ENCODE peak calls at places on chromosomes 12 and 14, in eight cellular contexts. One of them, this sample, is unnamed.

GRCh38 chr14:101127239-101127638 is 223.7 kb upstream of the RTL1 start:
- DNase-seq in T-helper 9 cell: no peak
- DNase-seq in fibroblast of pulmonary artery: no peak
- DNase-seq in CD8-positive, alpha-beta T cell: peak
- DNase-seq in cardiac muscle cell: no peak
- DNase-seq in fibroblast of the aortic adventitia: no peak
- DNase-seq in NCI-H1694 treated with DMSO at 0.1 percent for 48 hours: no peak
- DNase-seq in A172: no peak
- DNase-seq in this sample: no peak

GRCh38 chr14:35741345-35742031 is 67.6 kb downstream of the RALGAPA1 start:
- DNase-seq in CD8-positive, alpha-beta T cell: no peak
- DNase-seq in fibroblast of the aortic adventitia: no peak
- DNase-seq in A172: no peak
- DNase-seq in cardiac muscle cell: no peak
- DNase-seq in T-helper 9 cell: no peak
- DNase-seq in NCI-H1694 treated with DMSO at 0.1 percent for 48 hours: no peak
- DNase-seq in fibroblast of pulmonary artery: no peak
- DNase-seq in this sample: no peak

GRCh38 chr12:109695961-109696461 is 17.6 kb upstream of the FAM222A start:
- DNase-seq in fibroblast of the aortic adventitia: no peak
- DNase-seq in cardiac muscle cell: no peak
- DNase-seq in A172: peak
- DNase-seq in fibroblast of pulmonary artery: no peak
- DNase-seq in CD8-positive, alpha-beta T cell: no peak
- DNase-seq in T-helper 9 cell: no peak
- DNase-seq in NCI-H1694 treated with DMSO at 0.1 percent for 48 hours: no peak
- DNase-seq in this sample: no peak

GRCh38 chr12:1930816-1931597 is 12.6 kb upstream of the CACNA2D4 start:
- DNase-seq in NCI-H1694 treated with DMSO at 0.1 percent for 48 hours: no peak
- DNase-seq in CD8-positive, alpha-beta T cell: no peak
- DNase-seq in fibroblast of pulmonary artery: no peak
- DNase-seq in fibroblast of the aortic adventitia: no peak
- DNase-seq in T-helper 9 cell: no peak
- DNase-seq in A172: no peak
- DNase-seq in cardiac muscle cell: no peak
- DNase-seq in this sample: no peak

GRCh38 chr12:3335078-3335487 is 155.9 kb upstream of the PRMT8 start:
- DNase-seq in cardiac muscle cell: no peak
- DNase-seq in fibroblast of pulmonary artery: no peak
- DNase-seq in T-helper 9 cell: no peak
- DNase-seq in NCI-H1694 treated with DMSO at 0.1 percent for 48 hours: no peak
- DNase-seq in A172: no peak
- DNase-seq in CD8-positive, alpha-beta T cell: no peak
- DNase-seq in fibroblast of the aortic adventitia: no peak
- DNase-seq in this sample: no peak

GRCh38 chr14:100547633-100548294 is 39.5 kb downstream of the BEGAIN start:
- DNase-seq in NCI-H1694 treated with DMSO at 0.1 percent for 48 hours: peak
- DNase-seq in CD8-positive, alpha-beta T cell: peak
- DNase-seq in cardiac muscle cell: peak
- DNase-seq in A172: peak
- DNase-seq in T-helper 9 cell: peak
- DNase-seq in fibroblast of the aortic adventitia: no peak
- DNase-seq in fibroblast of pulmonary artery: peak
- DNase-seq in this sample: no peak

GRCh38 chr12:68222336-68222735 is 3.3 kb downstream of the IL26 start:
- DNase-seq in NCI-H1694 treated with DMSO at 0.1 percent for 48 hours: peak
- DNase-seq in CD8-positive, alpha-beta T cell: no peak
- DNase-seq in fibroblast of pulmonary artery: peak
- DNase-seq in A172: no peak
- DNase-seq in T-helper 9 cell: no peak
- DNase-seq in cardiac muscle cell: peak
- DNase-seq in fibroblast of the aortic adventitia: peak
- DNase-seq in this sample: no peak

GRCh38 chr14:95467232-95467631 is 49.2 kb downstream of the SYNE3 start:
- DNase-seq in CD8-positive, alpha-beta T cell: no peak
- DNase-seq in cardiac muscle cell: no peak
- DNase-seq in fibroblast of the aortic adventitia: no peak
- DNase-seq in fibroblast of pulmonary artery: no peak
- DNase-seq in A172: no peak
- DNase-seq in T-helper 9 cell: no peak
- DNase-seq in NCI-H1694 treated with DMSO at 0.1 percent for 48 hours: no peak
- DNase-seq in this sample: no peak

GRCh38 chr12:27534765-27535161 is 10.8 kb downstream of the PPFIBP1 start:
- DNase-seq in T-helper 9 cell: no peak
- DNase-seq in CD8-positive, alpha-beta T cell: no peak
- DNase-seq in cardiac muscle cell: no peak
- DNase-seq in A172: no peak
- DNase-seq in fibroblast of pulmonary artery: no peak
- DNase-seq in fibroblast of the aortic adventitia: no peak
- DNase-seq in NCI-H1694 treated with DMSO at 0.1 percent for 48 hours: no peak
- DNase-seq in this sample: no peak

GRCh38 chr12:4281173-4281654 is 7.7 kb downstream of the CCND2 start:
- DNase-seq in fibroblast of the aortic adventitia: no peak
- DNase-seq in NCI-H1694 treated with DMSO at 0.1 percent for 48 hours: no peak
- DNase-seq in cardiac muscle cell: peak
- DNase-seq in A172: no peak
- DNase-seq in fibroblast of pulmonary artery: no peak
- DNase-seq in CD8-positive, alpha-beta T cell: no peak
- DNase-seq in T-helper 9 cell: no peak
- DNase-seq in this sample: no peak

GRCh38 chr12:56723889-56724659 is 1.0 kb downstream of the NACA start:
- DNase-seq in T-helper 9 cell: no peak
- DNase-seq in fibroblast of the aortic adventitia: peak
- DNase-seq in NCI-H1694 treated with DMSO at 0.1 percent for 48 hours: peak
- DNase-seq in fibroblast of pulmonary artery: peak
- DNase-seq in cardiac muscle cell: peak
- DNase-seq in CD8-positive, alpha-beta T cell: peak
- DNase-seq in A172: peak
- DNase-seq in this sample: no peak

GRCh38 chr14:102545461-102546265 is 36.1 kb upstream of the ANKRD9 start:
- DNase-seq in CD8-positive, alpha-beta T cell: no peak
- DNase-seq in fibroblast of pulmonary artery: peak
- DNase-seq in fibroblast of the aortic adventitia: no peak
- DNase-seq in T-helper 9 cell: no peak
- DNase-seq in A172: no peak
- DNase-seq in NCI-H1694 treated with DMSO at 0.1 percent for 48 hours: peak
- DNase-seq in cardiac muscle cell: peak
- DNase-seq in this sample: no peak

GRCh38 chr12:8014836-8015235 is 17.7 kb upstream of the FOXJ2 start:
- DNase-seq in NCI-H1694 treated with DMSO at 0.1 percent for 48 hours: no peak
- DNase-seq in cardiac muscle cell: no peak
- DNase-seq in A172: no peak
- DNase-seq in fibroblast of the aortic adventitia: no peak
- DNase-seq in fibroblast of pulmonary artery: no peak
- DNase-seq in T-helper 9 cell: no peak
- DNase-seq in CD8-positive, alpha-beta T cell: no peak
- DNase-seq in this sample: no peak

GRCh38 chr12:47145188-47145587 is 65.4 kb upstream of the AMIGO2 start:
- DNase-seq in fibroblast of the aortic adventitia: no peak
- DNase-seq in NCI-H1694 treated with DMSO at 0.1 percent for 48 hours: no peak
- DNase-seq in CD8-positive, alpha-beta T cell: no peak
- DNase-seq in T-helper 9 cell: no peak
- DNase-seq in fibroblast of pulmonary artery: no peak
- DNase-seq in A172: no peak
- DNase-seq in cardiac muscle cell: no peak
- DNase-seq in this sample: no peak

GRCh38 chr14:104399432-104400155 is 180.0 kb upstream of the C14orf180 start:
- DNase-seq in cardiac muscle cell: no peak
- DNase-seq in A172: peak
- DNase-seq in fibroblast of pulmonary artery: no peak
- DNase-seq in T-helper 9 cell: no peak
- DNase-seq in fibroblast of the aortic adventitia: no peak
- DNase-seq in CD8-positive, alpha-beta T cell: no peak
- DNase-seq in NCI-H1694 treated with DMSO at 0.1 percent for 48 hours: no peak
- DNase-seq in this sample: no peak

GRCh38 chr12:47789141-47789540 is 16.1 kb downstream of the SLC48A1 start:
- DNase-seq in A172: no peak
- DNase-seq in T-helper 9 cell: no peak
- DNase-seq in NCI-H1694 treated with DMSO at 0.1 percent for 48 hours: no peak
- DNase-seq in fibroblast of pulmonary artery: no peak
- DNase-seq in fibroblast of the aortic adventitia: no peak
- DNase-seq in cardiac muscle cell: no peak
- DNase-seq in CD8-positive, alpha-beta T cell: no peak
- DNase-seq in this sample: no peak

GRCh38 chr12:1606021-1606622 is 11.7 kb upstream of the FBXL14 start:
- DNase-seq in fibroblast of pulmonary artery: peak
- DNase-seq in T-helper 9 cell: peak
- DNase-seq in NCI-H1694 treated with DMSO at 0.1 percent for 48 hours: no peak
- DNase-seq in CD8-positive, alpha-beta T cell: peak
- DNase-seq in fibroblast of the aortic adventitia: peak
- DNase-seq in cardiac muscle cell: peak
- DNase-seq in A172: peak
- DNase-seq in this sample: peak

GRCh38 chr14:74804219-74804825 is 41.2 kb downstream of the YLPM1 start:
- DNase-seq in A172: peak
- DNase-seq in T-helper 9 cell: no peak
- DNase-seq in fibroblast of the aortic adventitia: peak
- DNase-seq in CD8-positive, alpha-beta T cell: no peak
- DNase-seq in fibroblast of pulmonary artery: peak
- DNase-seq in cardiac muscle cell: peak
- DNase-seq in NCI-H1694 treated with DMSO at 0.1 percent for 48 hours: peak
- DNase-seq in this sample: peak

GRCh38 chr12:25929096-25929637 is 29.3 kb upstream of the RASSF8 start:
- DNase-seq in fibroblast of the aortic adventitia: peak
- DNase-seq in T-helper 9 cell: no peak
- DNase-seq in A172: no peak
- DNase-seq in cardiac muscle cell: peak
- DNase-seq in fibroblast of pulmonary artery: peak
- DNase-seq in NCI-H1694 treated with DMSO at 0.1 percent for 48 hours: no peak
- DNase-seq in CD8-positive, alpha-beta T cell: no peak
- DNase-seq in this sample: no peak

GRCh38 chr14:72454388-72454787 is 439.5 kb downstream of the DPF3 start:
- DNase-seq in fibroblast of the aortic adventitia: no peak
- DNase-seq in CD8-positive, alpha-beta T cell: no peak
- DNase-seq in NCI-H1694 treated with DMSO at 0.1 percent for 48 hours: no peak
- DNase-seq in A172: no peak
- DNase-seq in T-helper 9 cell: no peak
- DNase-seq in cardiac muscle cell: no peak
- DNase-seq in fibroblast of pulmonary artery: no peak
- DNase-seq in this sample: no peak

GRCh38 chr14:95144849-95145248 is 12.5 kb downstream of the DICER1 start:
- DNase-seq in T-helper 9 cell: no peak
- DNase-seq in A172: no peak
- DNase-seq in fibroblast of the aortic adventitia: no peak
- DNase-seq in CD8-positive, alpha-beta T cell: no peak
- DNase-seq in fibroblast of pulmonary artery: no peak
- DNase-seq in NCI-H1694 treated with DMSO at 0.1 percent for 48 hours: no peak
- DNase-seq in cardiac muscle cell: no peak
- DNase-seq in this sample: no peak

GRCh38 chr14:95331708-95332408 is 12.2 kb upstream of the CLMN start:
- DNase-seq in fibroblast of pulmonary artery: no peak
- DNase-seq in cardiac muscle cell: no peak
- DNase-seq in CD8-positive, alpha-beta T cell: no peak
- DNase-seq in T-helper 9 cell: no peak
- DNase-seq in NCI-H1694 treated with DMSO at 0.1 percent for 48 hours: no peak
- DNase-seq in A172: no peak
- DNase-seq in fibroblast of the aortic adventitia: no peak
- DNase-seq in this sample: no peak

GRCh38 chr14:35855886-35856481 is 29.8 kb downstream of the BRMS1L start:
- DNase-seq in CD8-positive, alpha-beta T cell: no peak
- DNase-seq in fibroblast of the aortic adventitia: no peak
- DNase-seq in NCI-H1694 treated with DMSO at 0.1 percent for 48 hours: peak
- DNase-seq in fibroblast of pulmonary artery: no peak
- DNase-seq in cardiac muscle cell: no peak
- DNase-seq in T-helper 9 cell: no peak
- DNase-seq in A172: no peak
- DNase-seq in this sample: no peak

GRCh38 chr12:96445743-96446655 is 43.4 kb upstream of the CFAP54 start:
- DNase-seq in CD8-positive, alpha-beta T cell: peak
- DNase-seq in T-helper 9 cell: peak
- DNase-seq in cardiac muscle cell: peak
- DNase-seq in fibroblast of the aortic adventitia: peak
- DNase-seq in A172: peak
- DNase-seq in fibroblast of pulmonary artery: peak
- DNase-seq in NCI-H1694 treated with DMSO at 0.1 percent for 48 hours: no peak
- DNase-seq in this sample: no peak

GRCh38 chr12:112937741-112938719 is at the start of gene OAS3:
- DNase-seq in fibroblast of pulmonary artery: peak
- DNase-seq in A172: peak
- DNase-seq in T-helper 9 cell: peak
- DNase-seq in cardiac muscle cell: peak
- DNase-seq in NCI-H1694 treated with DMSO at 0.1 percent for 48 hours: no peak
- DNase-seq in fibroblast of the aortic adventitia: peak
- DNase-seq in CD8-positive, alpha-beta T cell: peak
- DNase-seq in this sample: no peak

GRCh38 chr12:94718114-94718513 is 67.8 kb upstream of the TMCC3 start:
- DNase-seq in fibroblast of the aortic adventitia: no peak
- DNase-seq in fibroblast of pulmonary artery: peak
- DNase-seq in CD8-positive, alpha-beta T cell: no peak
- DNase-seq in A172: peak
- DNase-seq in cardiac muscle cell: peak
- DNase-seq in T-helper 9 cell: no peak
- DNase-seq in NCI-H1694 treated with DMSO at 0.1 percent for 48 hours: no peak
- DNase-seq in this sample: no peak

GRCh38 chr12:105983622-105984325 is 155.0 kb downstream of the NUAK1 start:
- DNase-seq in NCI-H1694 treated with DMSO at 0.1 percent for 48 hours: no peak
- DNase-seq in fibroblast of pulmonary artery: peak
- DNase-seq in cardiac muscle cell: peak
- DNase-seq in T-helper 9 cell: no peak
- DNase-seq in fibroblast of the aortic adventitia: peak
- DNase-seq in A172: peak
- DNase-seq in CD8-positive, alpha-beta T cell: no peak
- DNase-seq in this sample: no peak

This sample was measured in NCI-H446.